ENCODE peak calls at places on chromosomes 6 and 20, in five cellular contexts. C, W, K, I and X are unnamed samples.

GRCh38 chr20:62737971-62738881 is 29.6 kb downstream of the NTSR1 start:
- DNase-seq in C (no peak), W (no peak), K (no peak), I (no peak), X (peak; percentile 9)

GRCh38 chr20:12318043-12318442 is 400.4 kb downstream of the BTBD3 start:
- DNase-seq in C (no peak), W (no peak), K (no peak), I (no peak), X (no peak)

GRCh38 chr6:74735304-74735703 is 470.5 kb downstream of the COL12A1 start:
- DNase-seq in C (peak; percentile 93), W (no peak), K (no peak), I (peak; percentile 88), X (no peak)

GRCh38 chr6:44338228-44339122 is 4.0 kb upstream of the SPATS1 start:
- DNase-seq in C (peak; percentile 56), W (peak; percentile 78), K (peak; percentile 12), I (peak; percentile 35), X (peak; percentile 38)

GRCh38 chr6:162178666-162179065 is 548.9 kb downstream of the PRKN start:
- DNase-seq in C (no peak), W (no peak), K (no peak), I (no peak), X (no peak)

GRCh38 chr6:143575440-143575839 is 63.9 kb upstream of the FUCA2 start:
- DNase-seq in C (peak; percentile 86), W (peak; percentile 79), K (peak; percentile 17), I (peak; percentile 66), X (no peak)

GRCh38 chr6:108027594-108027993 is 46.9 kb downstream of the OSTM1 start:
- DNase-seq in C (peak; percentile 9), W (peak; percentile 41), K (no peak), I (peak; percentile 6), X (no peak)

GRCh38 chr6:73134588-73134987 is 90.7 kb downstream of the KHDC1L start:
- DNase-seq in C (peak; percentile 34), W (peak; percentile 4), K (no peak), I (peak; percentile 18), X (no peak)

GRCh38 chr20:50762435-50763201 is 31.2 kb downstream of the PARD6B start:
- DNase-seq in C (peak; percentile 76), W (no peak), K (no peak), I (peak; percentile 70), X (peak; percentile 82)

GRCh38 chr6:125858427-125859320 is 67.9 kb downstream of the NCOA7 start:
- DNase-seq in C (peak; percentile 80), W (peak; percentile 77), K (no peak), I (peak; percentile 67), X (no peak)

GRCh38 chr6:159184559-159184958 is 15.4 kb downstream of the FNDC1 start:
- DNase-seq in C (no peak), W (no peak), K (no peak), I (peak; percentile 94), X (no peak)

GRCh38 chr6:92159046-92159445 is 1260.3 kb downstream of the EPHA7 start:
- DNase-seq in C (no peak), W (no peak), K (no peak), I (no peak), X (no peak)

GRCh38 chr6:144156334-144156733 is 6.0 kb downstream of the STX11 start:
- DNase-seq in C (no peak), W (no peak), K (no peak), I (no peak), X (no peak)

GRCh38 chr6:97440590-97441176 is 157.7 kb upstream of the MMS22L start:
- DNase-seq in C (peak; percentile 12), W (peak; percentile 1), K (no peak), I (peak; percentile 38), X (no peak)

GRCh38 chr6:54717849-54718455 is 128.6 kb upstream of the FAM83B start:
- DNase-seq in C (peak; percentile 37), W (peak; percentile 82), K (no peak), I (peak; percentile 34), X (no peak)

GRCh38 chr6:3769610-3770009 is 18.1 kb upstream of the PXDC1 start:
- DNase-seq in C (peak; percentile 68), W (no peak), K (no peak), I (peak; percentile 42), X (no peak)

GRCh38 chr6:160069050-160069454 is 52.6 kb upstream of the SLC22A1 start:
- DNase-seq in C (no peak), W (peak; percentile 15), K (no peak), I (no peak), X (no peak)

GRCh38 chr6:53375851-53376250 is 27.1 kb upstream of the ELOVL5 start:
- DNase-seq in C (no peak), W (no peak), K (no peak), I (no peak), X (no peak)

GRCh38 chr20:41173791-41174341 is 36.5 kb downstream of the PLCG1 start:
- DNase-seq in C (no peak), W (no peak), K (no peak), I (no peak), X (no peak)

GRCh38 chr6:25485820-25486559 is 166.0 kb upstream of the SCGN start:
- DNase-seq in C (no peak), W (peak; percentile 39), K (no peak), I (no peak), X (peak; percentile 66)

GRCh38 chr6:31558631-31559500 is 11.5 kb downstream of the NFKBIL1 start:
- DNase-seq in C (no peak), W (no peak), K (peak; percentile 64), I (peak; percentile 29), X (peak; percentile 26)

GRCh38 chr20:58402305-58402704 is 13.3 kb downstream of the VAPB start:
- DNase-seq in C (no peak), W (no peak), K (no peak), I (no peak), X (no peak)

GRCh38 chr6:87908978-87909802 is 138.5 kb upstream of the SPACA1 start:
- DNase-seq in C (no peak), W (no peak), K (no peak), I (peak; percentile 78), X (no peak)

DNA sequence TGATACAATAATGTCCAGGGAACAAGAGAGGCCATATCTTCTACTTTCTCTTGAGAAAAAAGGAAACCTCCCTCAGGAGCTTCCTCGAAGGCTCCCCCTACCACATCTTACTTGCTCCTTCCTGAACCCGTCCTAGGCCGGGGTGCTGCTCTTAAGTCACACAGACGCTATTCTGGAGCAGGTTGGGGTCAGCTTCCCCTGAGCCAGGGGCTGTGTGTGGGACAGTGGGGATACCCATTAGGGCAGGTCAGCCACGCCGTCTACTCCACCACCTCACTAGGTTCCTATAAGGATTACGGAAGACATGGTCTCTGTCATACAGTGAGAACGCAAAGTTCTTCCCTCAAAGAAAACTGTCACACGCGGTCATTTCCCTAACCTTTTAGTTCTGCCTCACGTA is 8.2 kb upstream of the PPP1R3G start:
- DNase-seq in C (no peak), W (no peak), K (no peak), I (no peak), X (no peak)
- H3K4me3 ChIP-seq in C (no peak overlapping the region), W (no peak overlapping the region), K (no peak overlapping the region), I (no peak overlapping the region), X (no peak overlapping the region)

GRCh38 chr20:31883829-31884228 is 13.4 kb downstream of the TTLL9 start:
- DNase-seq in C (no peak), W (no peak), K (no peak), I (no peak), X (no peak)

GRCh38 chr20:31877684-31878083 is 7.2 kb downstream of the TTLL9 start:
- DNase-seq in C (no peak), W (no peak), K (no peak), I (no peak), X (no peak)

GRCh38 chr20:31881945-31882344 is 11.5 kb downstream of the TTLL9 start:
- DNase-seq in C (no peak), W (no peak), K (no peak), I (no peak), X (no peak)

GRCh38 chr20:31879143-31879987 is 8.9 kb downstream of the TTLL9 start:
- DNase-seq in C (peak; percentile 92), W (peak; percentile 96), K (peak; percentile 62), I (peak; percentile 93), X (peak; percentile 93)
- H3K27ac ChIP-seq in C (peak overlapping the region; percentile 34), W (no peak overlapping the region), K (peak overlapping the region; percentile 22), I (peak overlapping the region; percentile 62), X (peak overlapping the region; percentile 59)

GRCh38 chr20:47784256-47784598 is 1.1 kb downstream of the SULF2 start:
- DNase-seq in C (no peak), W (no peak), K (no peak), I (no peak), X (no peak)

GRCh38 chr20:47786763-47787107 is 1.5 kb upstream of the SULF2 start:
- DNase-seq in C (no peak), W (no peak), K (no peak), I (no peak), X (no peak)

GRCh38 chr20:47784599-47785320 is 521 bp downstream of the SULF2 start:
- DNase-seq in C (peak; percentile 4), W (peak; percentile 37), K (no peak), I (peak; percentile 70), X (peak; percentile 48)

GRCh38 chr20:47785900-47786762 is 850 bp upstream of the SULF2 start:
- DNase-seq in C (peak; percentile 71), W (peak; percentile 67), K (no peak), I (peak; percentile 85), X (peak; percentile 61)

DNA sequence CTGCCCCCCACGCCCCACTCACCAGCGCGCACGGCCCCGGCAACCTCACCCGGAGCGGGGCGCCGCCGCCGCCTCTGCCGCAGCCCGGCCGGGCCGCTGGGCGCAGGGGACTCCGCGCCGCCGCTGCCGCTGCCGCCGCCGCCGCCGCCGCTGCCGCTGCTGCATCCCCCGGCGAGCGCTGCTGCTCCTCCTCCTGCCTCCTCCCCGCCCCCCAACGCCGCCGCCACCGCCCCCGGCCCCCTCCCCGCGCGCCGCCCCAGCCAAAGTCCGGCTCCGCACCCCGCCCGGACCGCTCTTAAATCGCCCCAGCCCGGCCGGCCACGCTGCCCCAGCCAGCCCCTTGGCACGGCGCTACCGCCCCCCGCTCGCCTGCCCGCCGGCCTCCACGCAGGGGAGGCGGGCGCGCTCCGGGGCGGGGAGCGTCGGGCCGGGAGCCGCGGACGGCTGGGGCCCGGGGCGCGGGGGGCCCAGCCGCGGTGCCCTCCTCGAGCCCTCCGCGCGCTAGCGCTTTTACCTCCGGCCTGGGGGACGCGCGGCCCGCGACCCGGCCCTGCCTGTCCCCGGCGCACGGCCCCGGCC is at the start of gene SULF2:
- DNase-seq in C (no peak), W (peak; percentile 55), K (no peak), I (peak; percentile 52), X (peak; percentile 46)
- H3K4me3 ChIP-seq in C (peak within 1 kb of the TSS; percentile 37), W (peak within 1 kb of the TSS; percentile 51), K (peak within 1 kb of the TSS; percentile 33), I (peak within 1 kb of the TSS; percentile 11), X (peak within 1 kb of the TSS; percentile 69)

DNA sequence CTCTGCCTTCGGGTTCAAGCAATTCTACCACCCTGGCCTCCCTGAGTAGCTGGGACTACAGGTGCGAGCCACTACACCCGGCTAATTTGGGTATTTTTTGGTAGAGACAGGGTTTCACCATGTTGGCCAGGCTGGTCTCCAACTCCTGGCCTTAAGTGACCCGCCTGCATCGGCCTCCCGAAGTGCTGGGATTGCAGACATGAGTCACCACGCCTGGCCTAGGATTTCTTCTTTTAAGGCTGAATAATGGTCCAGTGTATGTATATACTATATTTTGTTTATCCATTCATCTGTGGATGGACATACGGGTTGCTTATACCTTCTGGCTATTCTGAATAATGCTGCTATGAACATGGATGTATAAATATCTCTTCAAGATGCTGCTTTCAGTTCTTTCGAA is 17.1 kb downstream of the RIOK1 start:
- DNase-seq in C (peak; percentile 56), W (no peak), K (no peak), I (no peak), X (no peak)
- H3K27ac ChIP-seq in C (no peak overlapping the region), W (no peak overlapping the region), K (no peak overlapping the region), I (no peak overlapping the region), X (no peak overlapping the region)